ENCODE peak calls at places on chromosomes 6 and 20, in six cellular contexts. One of them, this sample, is unnamed.

GRCh38 chr6:28953039-28953872 is 29.5 kb upstream of the TRIM27 start:
- DNase-seq in IMR-90: peak; percentile 72
- DNase-seq in H1: peak; percentile 41
- DNase-seq in neuronal stem cell: peak; percentile 43
- DNase-seq in trophoblast cell: peak; percentile 78
- DNase-seq in mesenchymal stem cell: peak; percentile 69
- DNase-seq in this sample: no peak

GRCh38 chr6:34350100-34350936 is 42.2 kb downstream of the NUDT3 start:
- DNase-seq in IMR-90: peak; percentile 31
- DNase-seq in H1: no peak
- DNase-seq in neuronal stem cell: no peak
- DNase-seq in trophoblast cell: no peak
- DNase-seq in mesenchymal stem cell: peak; percentile 37
- DNase-seq in this sample: no peak

GRCh38 chr6:105675715-105676397 is 273.0 kb upstream of the PREP start:
- DNase-seq in IMR-90: peak; percentile 91
- DNase-seq in H1: no peak
- DNase-seq in neuronal stem cell: no peak
- DNase-seq in trophoblast cell: peak; percentile 37
- DNase-seq in mesenchymal stem cell: peak; percentile 85
- DNase-seq in this sample: no peak

GRCh38 chr20:19734811-19735210 is 23.2 kb upstream of the RIN2 start:
- DNase-seq in IMR-90: no peak
- DNase-seq in H1: no peak
- DNase-seq in neuronal stem cell: no peak
- DNase-seq in trophoblast cell: no peak
- DNase-seq in mesenchymal stem cell: no peak
- DNase-seq in this sample: no peak

GRCh38 chr6:35698858-35699257 is 10.1 kb upstream of the FKBP5 start:
- DNase-seq in IMR-90: no peak
- DNase-seq in H1: no peak
- DNase-seq in neuronal stem cell: no peak
- DNase-seq in trophoblast cell: no peak
- DNase-seq in mesenchymal stem cell: no peak
- DNase-seq in this sample: no peak

GRCh38 chr6:157227202-157228166 is 95.8 kb downstream of the TMEM242 start:
- DNase-seq in IMR-90: no peak
- DNase-seq in H1: no peak
- DNase-seq in neuronal stem cell: no peak
- DNase-seq in trophoblast cell: no peak
- DNase-seq in mesenchymal stem cell: no peak
- DNase-seq in this sample: no peak

GRCh38 chr20:50107796-50108331 is 5.1 kb downstream of the UBE2V1 start:
- DNase-seq in IMR-90: no peak
- DNase-seq in H1: no peak
- DNase-seq in neuronal stem cell: no peak
- DNase-seq in trophoblast cell: no peak
- DNase-seq in mesenchymal stem cell: no peak
- DNase-seq in this sample: no peak

GRCh38 chr6:155377061-155377460 is 62.8 kb upstream of the TFB1M start:
- DNase-seq in IMR-90: peak; percentile 96
- DNase-seq in H1: no peak
- DNase-seq in neuronal stem cell: no peak
- DNase-seq in trophoblast cell: no peak
- DNase-seq in mesenchymal stem cell: peak; percentile 54
- DNase-seq in this sample: no peak

GRCh38 chr6:125699591-125699990 is 49.8 kb upstream of the HEY2 start:
- DNase-seq in IMR-90: no peak
- DNase-seq in H1: no peak
- DNase-seq in neuronal stem cell: no peak
- DNase-seq in trophoblast cell: no peak
- DNase-seq in mesenchymal stem cell: no peak
- DNase-seq in this sample: no peak

GRCh38 chr6:14547284-14548001 is 429.9 kb downstream of the CD83 start:
- DNase-seq in IMR-90: no peak
- DNase-seq in H1: no peak
- DNase-seq in neuronal stem cell: no peak
- DNase-seq in trophoblast cell: peak; percentile 21
- DNase-seq in mesenchymal stem cell: no peak
- DNase-seq in this sample: no peak

GRCh38 chr20:10637062-10637559 is 36.7 kb downstream of the JAG1 start:
- DNase-seq in IMR-90: peak; percentile 77
- DNase-seq in H1: no peak
- DNase-seq in neuronal stem cell: no peak
- DNase-seq in trophoblast cell: no peak
- DNase-seq in mesenchymal stem cell: no peak
- DNase-seq in this sample: no peak

GRCh38 chr6:124964764-124965105 is 2.5 kb downstream of the RNF217 start:
- DNase-seq in IMR-90: no peak
- DNase-seq in H1: no peak
- DNase-seq in neuronal stem cell: no peak
- DNase-seq in trophoblast cell: no peak
- DNase-seq in mesenchymal stem cell: no peak
- DNase-seq in this sample: no peak

GRCh38 chr6:24991748-24992467 is 56.1 kb upstream of the RIPOR2 start:
- DNase-seq in IMR-90: peak; percentile 48
- DNase-seq in H1: no peak
- DNase-seq in neuronal stem cell: peak; percentile 47
- DNase-seq in trophoblast cell: peak; percentile 87
- DNase-seq in mesenchymal stem cell: peak; percentile 52
- DNase-seq in this sample: peak; percentile 63

GRCh38 chr6:125748534-125749111 is 809 bp upstream of the HEY2 start:
- DNase-seq in IMR-90: peak; percentile 10
- DNase-seq in H1: no peak
- DNase-seq in neuronal stem cell: peak; percentile 32
- DNase-seq in trophoblast cell: peak; percentile 35
- DNase-seq in mesenchymal stem cell: peak; percentile 56
- DNase-seq in this sample: no peak

GRCh38 chr6:145887969-145888368 is 73.4 kb upstream of the FBXO30 start:
- DNase-seq in IMR-90: peak; percentile 42
- DNase-seq in H1: no peak
- DNase-seq in neuronal stem cell: no peak
- DNase-seq in trophoblast cell: peak; percentile 23
- DNase-seq in mesenchymal stem cell: peak; percentile 29
- DNase-seq in this sample: no peak

GRCh38 chr20:37524859-37525708 is 2.6 kb downstream of the BLCAP start:
- DNase-seq in IMR-90: peak; percentile 21
- DNase-seq in H1: no peak
- DNase-seq in neuronal stem cell: no peak
- DNase-seq in trophoblast cell: no peak
- DNase-seq in mesenchymal stem cell: no peak
- DNase-seq in this sample: no peak

GRCh38 chr6:85576479-85576878 is 17.2 kb downstream of the SNX14 start:
- DNase-seq in IMR-90: no peak
- DNase-seq in H1: no peak
- DNase-seq in neuronal stem cell: no peak
- DNase-seq in trophoblast cell: no peak
- DNase-seq in mesenchymal stem cell: peak; percentile 10
- DNase-seq in this sample: no peak

GRCh38 chr6:44339763-44340625 is 2.5 kb upstream of the SPATS1 start:
- DNase-seq in IMR-90: peak; percentile 67
- DNase-seq in H1: no peak
- DNase-seq in neuronal stem cell: no peak
- DNase-seq in trophoblast cell: peak; percentile 58
- DNase-seq in mesenchymal stem cell: peak; percentile 31
- DNase-seq in this sample: no peak

GRCh38 chr6:125102901-125103300 is 50.7 kb upstream of the TPD52L1 start:
- DNase-seq in IMR-90: peak; percentile 94
- DNase-seq in H1: no peak
- DNase-seq in neuronal stem cell: no peak
- DNase-seq in trophoblast cell: peak; percentile 83
- DNase-seq in mesenchymal stem cell: peak; percentile 75
- DNase-seq in this sample: no peak

GRCh38 chr20:43243672-43244269 is 54.1 kb upstream of the PTPRT start:
- DNase-seq in IMR-90: no peak
- DNase-seq in H1: no peak
- DNase-seq in neuronal stem cell: no peak
- DNase-seq in trophoblast cell: no peak
- DNase-seq in mesenchymal stem cell: no peak
- DNase-seq in this sample: peak; percentile 53

GRCh38 chr6:107657755-107658461 is 166.2 kb downstream of the SCML4 start:
- DNase-seq in IMR-90: peak; percentile 86
- DNase-seq in H1: no peak
- DNase-seq in neuronal stem cell: no peak
- DNase-seq in trophoblast cell: peak; percentile 22
- DNase-seq in mesenchymal stem cell: peak; percentile 93
- DNase-seq in this sample: peak; percentile 55

GRCh38 chr6:113995632-113996031 is 24.7 kb upstream of the HDAC2 start:
- DNase-seq in IMR-90: peak; percentile 98
- DNase-seq in H1: no peak
- DNase-seq in neuronal stem cell: no peak
- DNase-seq in trophoblast cell: peak; percentile 92
- DNase-seq in mesenchymal stem cell: peak; percentile 92
- DNase-seq in this sample: peak; percentile 54

GRCh38 chr6:95127266-95127665 is 450.1 kb upstream of the MANEA start:
- DNase-seq in IMR-90: no peak
- DNase-seq in H1: no peak
- DNase-seq in neuronal stem cell: no peak
- DNase-seq in trophoblast cell: no peak
- DNase-seq in mesenchymal stem cell: no peak
- DNase-seq in this sample: no peak

GRCh38 chr6:90355965-90356364 is 59.3 kb upstream of the BACH2 start:
- DNase-seq in IMR-90: no peak
- DNase-seq in H1: no peak
- DNase-seq in neuronal stem cell: no peak
- DNase-seq in trophoblast cell: no peak
- DNase-seq in mesenchymal stem cell: no peak
- DNase-seq in this sample: no peak

GRCh38 chr6:108797951-108798671 is 50.1 kb upstream of the ARMC2 start:
- DNase-seq in IMR-90: peak; percentile 40
- DNase-seq in H1: no peak
- DNase-seq in neuronal stem cell: no peak
- DNase-seq in trophoblast cell: peak; percentile 94
- DNase-seq in mesenchymal stem cell: no peak
- DNase-seq in this sample: no peak

GRCh38 chr20:52086878-52087277 is 104.7 kb downstream of the ZFP64 start:
- DNase-seq in IMR-90: no peak
- DNase-seq in H1: no peak
- DNase-seq in neuronal stem cell: no peak
- DNase-seq in trophoblast cell: no peak
- DNase-seq in mesenchymal stem cell: no peak
- DNase-seq in this sample: no peak

GRCh38 chr6:130457605-130458004 is 91.8 kb downstream of the TMEM200A start:
- DNase-seq in IMR-90: no peak
- DNase-seq in H1: no peak
- DNase-seq in neuronal stem cell: no peak
- DNase-seq in trophoblast cell: no peak
- DNase-seq in mesenchymal stem cell: no peak
- DNase-seq in this sample: peak; percentile 39

GRCh38 chr6:160999508-160999907 is 7.9 kb downstream of the MAP3K4 start:
- DNase-seq in IMR-90: no peak
- DNase-seq in H1: no peak
- DNase-seq in neuronal stem cell: no peak
- DNase-seq in trophoblast cell: no peak
- DNase-seq in mesenchymal stem cell: no peak
- DNase-seq in this sample: no peak

GRCh38 chr20:34595377-34596184 is 37.1 kb downstream of the MAP1LC3A start:
- DNase-seq in IMR-90: no peak
- DNase-seq in H1: no peak
- DNase-seq in neuronal stem cell: no peak
- DNase-seq in trophoblast cell: no peak
- DNase-seq in mesenchymal stem cell: no peak
- DNase-seq in this sample: no peak

GRCh38 chr20:34607066-34607465 is 48.5 kb downstream of the MAP1LC3A start:
- DNase-seq in IMR-90: no peak
- DNase-seq in H1: no peak
- DNase-seq in neuronal stem cell: no peak
- DNase-seq in trophoblast cell: no peak
- DNase-seq in mesenchymal stem cell: no peak
- DNase-seq in this sample: no peak

GRCh38 chr20:34604980-34605788 is 46.7 kb downstream of the MAP1LC3A start:
- DNase-seq in IMR-90: peak; percentile 83
- DNase-seq in H1: no peak
- DNase-seq in neuronal stem cell: no peak
- DNase-seq in trophoblast cell: no peak
- DNase-seq in mesenchymal stem cell: no peak
- DNase-seq in this sample: no peak

GRCh38 chr20:34600892-34601653 is 42.6 kb downstream of the MAP1LC3A start:
- DNase-seq in IMR-90: no peak
- DNase-seq in H1: no peak
- DNase-seq in neuronal stem cell: no peak
- DNase-seq in trophoblast cell: no peak
- DNase-seq in mesenchymal stem cell: peak; percentile 34
- DNase-seq in this sample: no peak
- H4K91ac ChIP-seq in IMR-90: no peak overlapping the region
- H4K91ac ChIP-seq in H1: no peak overlapping the region
- H4K91ac ChIP-seq in neuronal stem cell: no peak overlapping the region
- H4K91ac ChIP-seq in trophoblast cell: no peak overlapping the region
- H4K91ac ChIP-seq in mesenchymal stem cell: no peak overlapping the region
- H4K91ac ChIP-seq in this sample: no peak overlapping the region

GRCh38 chr20:8305449-8305978 is 173.4 kb downstream of the PLCB1 start:
- DNase-seq in IMR-90: peak; percentile 33
- DNase-seq in H1: peak; percentile 72
- DNase-seq in neuronal stem cell: peak; percentile 53
- DNase-seq in trophoblast cell: peak; percentile 87
- DNase-seq in mesenchymal stem cell: peak; percentile 27
- DNase-seq in this sample: peak; percentile 89
- H4K91ac ChIP-seq in IMR-90: no peak overlapping the region
- H4K91ac ChIP-seq in H1: no peak overlapping the region
- H4K91ac ChIP-seq in neuronal stem cell: no peak overlapping the region
- H4K91ac ChIP-seq in trophoblast cell: no peak overlapping the region
- H4K91ac ChIP-seq in mesenchymal stem cell: no peak overlapping the region
- H4K91ac ChIP-seq in this sample: no peak overlapping the region

GRCh38 chr6:162636167-162636566 is 91.4 kb downstream of the PRKN start:
- DNase-seq in IMR-90: no peak
- DNase-seq in H1: no peak
- DNase-seq in neuronal stem cell: no peak
- DNase-seq in trophoblast cell: no peak
- DNase-seq in mesenchymal stem cell: no peak
- DNase-seq in this sample: no peak
- H4K91ac ChIP-seq in IMR-90: no peak overlapping the region
- H4K91ac ChIP-seq in H1: no peak overlapping the region
- H4K91ac ChIP-seq in neuronal stem cell: no peak overlapping the region
- H4K91ac ChIP-seq in trophoblast cell: no peak overlapping the region
- H4K91ac ChIP-seq in mesenchymal stem cell: no peak overlapping the region
- H4K91ac ChIP-seq in this sample: no peak overlapping the region

GRCh38 chr6:42820509-42821340 is 38.9 kb downstream of the BICRAL start:
- DNase-seq in IMR-90: no peak
- DNase-seq in H1: no peak
- DNase-seq in neuronal stem cell: no peak
- DNase-seq in trophoblast cell: no peak
- DNase-seq in mesenchymal stem cell: no peak
- DNase-seq in this sample: no peak

GRCh38 chr6:42821341-42821668 is 39.5 kb downstream of the BICRAL start:
- DNase-seq in IMR-90: no peak
- DNase-seq in H1: no peak
- DNase-seq in neuronal stem cell: no peak
- DNase-seq in trophoblast cell: no peak
- DNase-seq in mesenchymal stem cell: no peak
- DNase-seq in this sample: no peak

GRCh38 chr6:42818878-42819277 is 37.0 kb downstream of the BICRAL start:
- DNase-seq in IMR-90: no peak
- DNase-seq in H1: no peak
- DNase-seq in neuronal stem cell: no peak
- DNase-seq in trophoblast cell: no peak
- DNase-seq in mesenchymal stem cell: no peak
- DNase-seq in this sample: no peak

GRCh38 chr6:42819803-42820508 is 38.1 kb downstream of the BICRAL start:
- DNase-seq in IMR-90: no peak
- DNase-seq in H1: no peak
- DNase-seq in neuronal stem cell: no peak
- DNase-seq in trophoblast cell: no peak
- DNase-seq in mesenchymal stem cell: peak; percentile 10
- DNase-seq in this sample: no peak

GRCh38 chr6:42821846-42822245 is 40.0 kb downstream of the BICRAL start:
- DNase-seq in IMR-90: peak; percentile 24
- DNase-seq in H1: no peak
- DNase-seq in neuronal stem cell: no peak
- DNase-seq in trophoblast cell: no peak
- DNase-seq in mesenchymal stem cell: no peak
- DNase-seq in this sample: no peak
- H4K91ac ChIP-seq in IMR-90: no peak overlapping the region
- H4K91ac ChIP-seq in H1: no peak overlapping the region
- H4K91ac ChIP-seq in neuronal stem cell: no peak overlapping the region
- H4K91ac ChIP-seq in trophoblast cell: no peak overlapping the region
- H4K91ac ChIP-seq in mesenchymal stem cell: no peak overlapping the region
- H4K91ac ChIP-seq in this sample: no peak overlapping the region

This sample was measured in H9.